ENCODE peak calls at places on chromosomes 16 and 17, in ten cellular contexts. S is A549; Y is PC-3; U is ovary; P is endodermal cell; Z is Peyer's patch; O is RWPE2; N is CD8-positive, alpha-beta T cell; K is gastrocnemius medialis; Q is K562. L is an unnamed sample.

GRCh38 chr17:36674278-36674650 is 72.9 kb downstream of the MRM1 start:
- DNase-seq in S (no peak), Y (no peak), U (no peak), P (no peak), Z (peak), O (no peak), N (peak), K (no peak), Q (no peak), L (no peak)

GRCh38 chr17:80393961-80394360 is 21.0 kb upstream of the ENDOV start:
- DNase-seq in S (no peak), Y (no peak), U (no peak), P (no peak), Z (no peak), O (no peak), N (no peak), K (no peak), Q (no peak), L (no peak)

GRCh38 chr16:67415872-67416793 is at the start of gene ZDHHC1:
- DNase-seq in S (peak), Y (peak), U (peak), P (peak), Z (peak), O (no peak), N (peak), K (no peak), Q (no peak), L (no peak)

GRCh38 chr16:48479955-48480354 is 94.7 kb upstream of the SIAH1 start:
- DNase-seq in S (no peak), Y (no peak), U (no peak), P (no peak), Z (no peak), O (no peak), N (no peak), K (no peak), Q (no peak), L (no peak)

GRCh38 chr16:86571197-86571915 is 4.7 kb downstream of the FOXC2 start:
- DNase-seq in S (no peak), Y (no peak), U (no peak), P (peak), Z (no peak), O (no peak), N (no peak), K (no peak), Q (no peak), L (no peak)

GRCh38 chr17:63365366-63366237 is 80.5 kb downstream of the CYB561 start:
- DNase-seq in S (no peak), Y (no peak), U (no peak), P (no peak), Z (no peak), O (no peak), N (no peak), K (no peak), Q (no peak), L (no peak)

GRCh38 chr16:23104032-23104955 is 45.0 kb downstream of the USP31 start:
- DNase-seq in S (no peak), Y (no peak), U (no peak), P (no peak), Z (no peak), O (no peak), N (no peak), K (no peak), Q (no peak), L (no peak)

GRCh38 chr16:14454391-14454790 is 175.7 kb downstream of the PARN start:
- DNase-seq in S (no peak), Y (peak), U (no peak), P (no peak), Z (no peak), O (no peak), N (no peak), K (no peak), Q (no peak), L (no peak)

GRCh38 chr17:45857977-45858708 is 13.5 kb downstream of the SPPL2C start:
- DNase-seq in S (no peak), Y (peak), U (no peak), P (peak), Z (no peak), O (no peak), N (no peak), K (no peak), Q (peak), L (no peak)

GRCh38 chr16:25501530-25502255 is 190.1 kb upstream of the HS3ST4 start:
- DNase-seq in S (no peak), Y (no peak), U (no peak), P (peak), Z (no peak), O (no peak), N (no peak), K (no peak), Q (no peak), L (no peak)

GRCh38 chr16:74625500-74626350 is 18.8 kb upstream of the GLG1 start:
- DNase-seq in S (no peak), Y (no peak), U (no peak), P (no peak), Z (no peak), O (no peak), N (no peak), K (no peak), Q (no peak), L (no peak)

GRCh38 chr16:28538733-28539596 is at the start of gene NUPR1:
- DNase-seq in S (peak), Y (peak), U (peak), P (peak), Z (peak), O (peak), N (no peak), K (peak), Q (no peak), L (peak)

GRCh38 chr16:4696905-4697866 is 3.8 kb downstream of the NUDT16L1 start:
- DNase-seq in S (no peak), Y (no peak), U (peak), P (peak), Z (no peak), O (peak), N (no peak), K (no peak), Q (no peak), L (peak)

GRCh38 chr16:77169650-77170236 is 21.2 kb upstream of the MON1B start:
- DNase-seq in S (peak), Y (peak), U (no peak), P (peak), Z (peak), O (no peak), N (no peak), K (no peak), Q (peak), L (peak)

GRCh38 chr16:25716186-25716585 is 24.4 kb downstream of the HS3ST4 start:
- DNase-seq in S (no peak), Y (no peak), U (no peak), P (peak), Z (no peak), O (no peak), N (no peak), K (no peak), Q (peak), L (no peak)

GRCh38 chr17:41967141-41967920 is 736 bp downstream of the CNP start:
- DNase-seq in S (no peak), Y (peak), U (peak), P (peak), Z (peak), O (no peak), N (no peak), K (no peak), Q (peak), L (peak)

GRCh38 chr17:73352261-73352660 is 40.5 kb upstream of the CDC42EP4 start:
- DNase-seq in S (no peak), Y (no peak), U (no peak), P (no peak), Z (no peak), O (no peak), N (no peak), K (no peak), Q (no peak), L (no peak)

GRCh38 chr16:13351222-13351621 is 449.8 kb downstream of the SHISA9 start:
- DNase-seq in S (no peak), Y (no peak), U (no peak), P (no peak), Z (no peak), O (no peak), N (no peak), K (no peak), Q (no peak), L (no peak)

GRCh38 chr16:84726079-84726669 is 26.4 kb downstream of the USP10 start:
- DNase-seq in S (peak), Y (peak), U (peak), P (peak), Z (peak), O (peak), N (peak), K (peak), Q (peak), L (peak)

GRCh38 chr17:67477687-67478086 is 100.6 kb downstream of the PITPNC1 start:
- DNase-seq in S (no peak), Y (peak), U (no peak), P (peak), Z (peak), O (no peak), N (no peak), K (no peak), Q (no peak), L (no peak)

GRCh38 chr17:10513284-10514067 is 4.9 kb downstream of the MYH1 start:
- DNase-seq in S (no peak), Y (no peak), U (no peak), P (no peak), Z (no peak), O (no peak), N (no peak), K (peak), Q (no peak), L (no peak)

GRCh38 chr17:82324566-82325285 is 7.3 kb upstream of the CD7 start:
- DNase-seq in S (no peak), Y (no peak), U (no peak), P (no peak), Z (no peak), O (no peak), N (no peak), K (no peak), Q (no peak), L (no peak)
- H3K27ac ChIP-seq in S (peak), Y (no peak), U (no peak), P (no peak), Z (no peak), O (no peak), N (no peak), K (no peak), Q (peak), L (no peak)

GRCh38 chr17:35187481-35187880 is 6.7 kb downstream of the SLC35G3 start:
- DNase-seq in S (no peak), Y (no peak), U (no peak), P (no peak), Z (no peak), O (no peak), N (no peak), K (no peak), Q (no peak), L (no peak)
- TF ChIP-seq CTCF in S (no peak), Y (no peak), U (no peak), P (no peak), Z (no peak), O (no peak), N (no peak), K (no peak), Q (no peak), L (no peak)

GRCh38 chr17:4499431-4500187 is 928 bp downstream of the SPNS2 start:
- DNase-seq in S (peak), Y (no peak), U (no peak), P (peak), Z (no peak), O (no peak), N (no peak), K (no peak), Q (no peak), L (no peak)

GRCh38 chr17:4498461-4499397 is at the start of gene SPNS2:
- DNase-seq in S (peak), Y (peak), U (peak), P (peak), Z (peak), O (no peak), N (peak), K (peak), Q (peak), L (peak)

GRCh38 chr17:4502466-4503154 is 3.9 kb downstream of the SPNS2 start:
- DNase-seq in S (no peak), Y (no peak), U (no peak), P (peak), Z (no peak), O (no peak), N (no peak), K (no peak), Q (no peak), L (no peak)

GRCh38 chr17:4501295-4501949 is 2.7 kb downstream of the SPNS2 start:
- DNase-seq in S (no peak), Y (no peak), U (no peak), P (no peak), Z (no peak), O (no peak), N (no peak), K (no peak), Q (no peak), L (no peak)

GRCh38 chr17:4500188-4500565 is 1.5 kb downstream of the SPNS2 start:
- DNase-seq in S (peak), Y (no peak), U (no peak), P (no peak), Z (no peak), O (no peak), N (no peak), K (no peak), Q (no peak), L (no peak)
- H3K27ac ChIP-seq in S (no peak), Y (no peak), U (no peak), P (no peak), Z (no peak), O (no peak), N (no peak), K (peak), Q (no peak), L (no peak)

GRCh38 chr17:40554646-40555295 is 10.5 kb downstream of the CCR7 start:
- DNase-seq in S (no peak), Y (no peak), U (peak), P (peak), Z (peak), O (no peak), N (no peak), K (no peak), Q (peak), L (peak)

GRCh38 chr17:40553694-40554534 is 11.4 kb downstream of the CCR7 start:
- DNase-seq in S (no peak), Y (no peak), U (peak), P (peak), Z (peak), O (peak), N (no peak), K (peak), Q (peak), L (peak)

GRCh38 chr17:40556884-40557414 is 8.3 kb downstream of the CCR7 start:
- DNase-seq in S (no peak), Y (no peak), U (peak), P (peak), Z (peak), O (no peak), N (no peak), K (no peak), Q (peak), L (no peak)

GRCh38 chr17:40556198-40556661 is 9.0 kb downstream of the CCR7 start:
- DNase-seq in S (no peak), Y (no peak), U (no peak), P (peak), Z (no peak), O (no peak), N (no peak), K (no peak), Q (no peak), L (no peak)

DNA sequence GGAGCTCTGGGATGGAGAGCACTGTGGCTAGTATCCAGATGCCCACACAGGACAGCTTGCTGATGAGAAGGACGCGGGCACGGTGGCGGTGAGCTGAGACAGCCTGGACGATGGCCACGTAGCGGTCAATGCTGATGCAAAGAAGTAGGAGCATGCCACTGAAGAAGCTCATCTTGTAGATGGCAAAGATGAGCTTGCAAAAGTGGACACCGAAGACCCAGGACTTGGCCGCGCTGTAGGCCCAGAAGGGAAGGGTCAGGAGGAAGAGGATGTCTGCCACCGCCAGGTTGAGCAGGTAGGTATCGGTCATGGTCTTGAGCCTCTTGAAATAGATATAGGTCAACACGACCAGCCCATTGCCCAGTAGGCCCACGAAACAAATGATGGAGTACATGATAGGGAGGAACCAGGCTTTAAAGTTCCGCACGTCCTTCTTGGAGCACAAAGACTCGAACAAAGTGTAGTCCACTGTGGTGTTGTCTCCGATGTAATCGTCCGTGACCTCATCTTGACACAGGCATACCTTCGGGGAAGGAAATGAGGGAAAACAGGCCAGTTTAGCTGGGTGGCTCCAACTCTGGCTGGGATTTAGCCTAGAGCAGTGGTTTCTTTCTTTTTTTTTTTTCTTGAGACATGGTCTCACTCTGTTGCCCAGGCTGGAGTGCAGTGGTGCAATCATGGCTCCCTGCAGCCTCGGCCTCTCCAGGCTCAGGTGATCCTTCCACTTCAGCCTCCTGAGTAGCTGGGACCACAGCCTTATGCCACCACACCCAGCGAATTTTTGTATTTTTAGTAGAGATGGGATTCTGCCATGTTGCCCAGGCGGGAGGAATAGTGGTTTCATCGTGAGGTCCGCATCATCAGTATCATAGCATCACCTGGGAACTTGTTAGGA is 9.7 kb downstream of the CCR7 start:
- DNase-seq in S (no peak), Y (no peak), U (peak), P (no peak), Z (peak), O (no peak), N (no peak), K (no peak), Q (no peak), L (no peak)
- TF ChIP-seq CTCF in S (no peak), Y (no peak), U (no peak), P (no peak), Z (no peak), O (no peak), N (no peak), K (no peak), Q (peak), L (no peak)

GRCh38 chr16:11595908-11596504 is 9.3 kb upstream of the LITAF start:
- DNase-seq in S (no peak), Y (no peak), U (no peak), P (no peak), Z (no peak), O (no peak), N (no peak), K (no peak), Q (no peak), L (no peak)
- H3K27ac ChIP-seq in S (peak), Y (no peak), U (peak), P (no peak), Z (no peak), O (no peak), N (no peak), K (no peak), Q (no peak), L (no peak)

DNA sequence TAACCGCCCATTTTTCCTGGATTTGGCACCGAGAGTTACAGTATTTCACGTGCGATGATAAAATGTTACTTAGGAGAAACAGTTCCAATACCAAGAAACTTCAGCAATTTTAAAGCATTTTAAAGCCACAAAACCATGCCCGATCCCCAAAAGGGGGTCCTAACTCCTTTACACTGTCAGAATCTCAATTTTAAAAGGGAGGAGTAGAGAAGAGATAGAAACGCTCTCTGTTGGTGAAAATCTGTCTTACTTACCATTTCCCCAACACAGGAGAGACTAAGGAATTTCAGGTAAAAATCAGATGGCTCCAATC is 526 bp upstream of the RNASEK start:
- DNase-seq in S (no peak), Y (no peak), U (no peak), P (peak), Z (no peak), O (no peak), N (no peak), K (no peak), Q (no peak), L (no peak)
- TF ChIP-seq CTCF in S (no peak), Y (no peak), U (no peak), P (no peak), Z (no peak), O (no peak), N (no peak), K (no peak), Q (no peak), L (no peak)

GRCh38 chr16:70709457-70709856 is 23.6 kb upstream of the MTSS2 start:
- DNase-seq in S (no peak), Y (no peak), U (no peak), P (no peak), Z (no peak), O (no peak), N (no peak), K (no peak), Q (no peak), L (no peak)
- H3K27ac ChIP-seq in S (peak), Y (no peak), U (no peak), P (no peak), Z (no peak), O (peak), N (no peak), K (no peak), Q (no peak), L (peak)

DNA sequence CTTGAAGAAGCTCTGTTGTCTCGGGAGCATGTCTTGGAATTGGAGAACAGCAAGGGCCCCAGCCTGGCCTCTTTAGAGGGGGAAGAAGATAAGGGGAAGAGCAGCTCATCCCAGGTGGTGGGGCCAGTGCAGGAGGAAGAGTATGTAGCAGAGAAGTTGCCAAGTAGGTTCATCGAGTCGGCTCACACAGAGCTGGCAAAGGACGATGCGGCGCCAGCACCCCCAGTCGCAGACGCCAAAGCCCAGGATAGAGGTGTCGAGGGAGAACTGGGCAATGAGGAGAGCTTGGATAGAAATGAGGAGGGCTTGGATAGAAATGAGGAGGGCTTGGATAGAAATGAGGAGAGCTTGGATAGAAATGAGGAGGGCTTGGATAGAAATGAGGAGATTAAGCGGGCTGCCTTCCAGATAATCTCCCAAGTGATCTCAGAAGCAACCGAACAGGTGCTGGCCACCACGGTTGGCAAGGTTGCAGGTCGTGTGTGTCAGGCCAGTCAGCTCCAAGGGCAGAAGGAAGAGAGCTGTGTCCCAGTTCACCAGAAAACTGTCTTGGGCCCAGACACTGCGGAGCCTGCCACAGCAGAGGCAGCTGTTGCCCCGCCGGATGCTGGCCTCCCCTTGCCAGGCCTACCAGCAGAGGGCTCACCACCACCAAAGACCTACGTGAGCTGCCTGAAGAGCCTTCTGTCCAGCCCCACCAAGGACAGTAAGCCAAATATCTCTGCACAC is 21.2 kb downstream of the AKAP1 start:
- DNase-seq in S (no peak), Y (peak), U (no peak), P (peak), Z (peak), O (no peak), N (no peak), K (peak), Q (peak), L (no peak)
- TF ChIP-seq CTCF in S (peak), Y (peak), U (no peak), P (peak), Z (peak), O (peak), N (no peak), K (peak), Q (peak), L (no peak)

L was measured in adrenal gland.